ENCODE peak calls at places on chromosomes 4 and X, in nine cellular contexts. J is NCI-H748 treated with DMSO at 0.1 percent for 48 hours; M is GM04504; O is LHCN-M2; U is stimulated activated CD8-positive, alpha-beta memory T cell treated with anti-CD3 and anti-CD28 coated beads, Interleukin-12 subunit alpha, Interleukin-12 subunit beta, amount 100 ng/mL, for 4 hours; B is stimulated activated CD4-positive, alpha-beta T cell treated with anti-CD3 and anti-CD28 coated beads, Interleukin-15, amount 100 ng/mL, for 48 hours; Y is tibial artery; A is breast epithelium; W is kidney epithelial cell. R is an unnamed sample.

GRCh38 chr4:5976431-5976830 is 41.8 kb downstream of the C4orf50 start:
- DNase-seq in J (no peak), M (no peak), O (no peak), U (no peak), B (no peak), Y (peak; percentile 2), A (peak; percentile 35), W (no peak), R (no peak)

GRCh38 chr4:115923152-115923551 is 809.7 kb upstream of the NDST4 start:
- DNase-seq in J (no peak), M (no peak), O (no peak), U (no peak), B (no peak), Y (no peak), A (no peak), W (no peak), R (no peak)

GRCh38 chrX:133068461-133068860 is 28.4 kb downstream of the USP26 start:
- DNase-seq in J (no peak), M (no peak), O (no peak), U (no peak), B (no peak), Y (no peak), A (no peak), W (no peak), R (no peak)

GRCh38 chrX:111376897-111377601 is 34.9 kb downstream of the DCX start:
- DNase-seq in J (peak; percentile 93), M (no peak), O (no peak), U (no peak), B (no peak), Y (no peak), A (no peak), W (no peak), R (no peak)

GRCh38 chrX:12225073-12225472 is 86.8 kb downstream of the FRMPD4 start:
- DNase-seq in J (no peak), M (no peak), O (no peak), U (no peak), B (no peak), Y (no peak), A (no peak), W (no peak), R (no peak)

GRCh38 chr4:1172228-1172851 is at the start of gene SPON2:
- DNase-seq in J (no peak), M (no peak), O (no peak), U (no peak), B (no peak), Y (peak; percentile 54), A (peak; percentile 50), W (no peak), R (no peak)

GRCh38 chrX:139508099-139508498 is 22.4 kb upstream of the F9 start:
- DNase-seq in J (no peak), M (no peak), O (no peak), U (no peak), B (no peak), Y (no peak), A (no peak), W (no peak), R (no peak)

GRCh38 chr4:35695401-35695800 is 548.9 kb downstream of the ARAP2 start:
- DNase-seq in J (no peak), M (no peak), O (no peak), U (no peak), B (no peak), Y (no peak), A (no peak), W (no peak), R (no peak)

GRCh38 chr4:122533841-122534240 is 77.3 kb upstream of the IL2 start:
- DNase-seq in J (no peak), M (no peak), O (no peak), U (no peak), B (no peak), Y (no peak), A (no peak), W (no peak), R (no peak)

GRCh38 chr4:153764611-153765368 is 5.0 kb upstream of the RNF175 start:
- DNase-seq in J (no peak), M (no peak), O (no peak), U (no peak), B (no peak), Y (no peak), A (no peak), W (peak; percentile 32), R (no peak)

GRCh38 chr4:7564242-7564641 is 129.5 kb upstream of the PSAPL1 start:
- DNase-seq in J (no peak), M (no peak), O (no peak), U (no peak), B (no peak), Y (no peak), A (no peak), W (no peak), R (no peak)

GRCh38 chrX:154607370-154607769 is 11.7 kb downstream of the CTAG1B start:
- DNase-seq in J (peak; percentile 39), M (no peak), O (no peak), U (no peak), B (no peak), Y (no peak), A (no peak), W (no peak), R (no peak)

GRCh38 chr4:39636786-39637185 is 1.9 kb downstream of the SMIM14 start:
- DNase-seq in J (no peak), M (no peak), O (peak; percentile 43), U (no peak), B (no peak), Y (no peak), A (no peak), W (no peak), R (no peak)

GRCh38 chr4:80199947-80200346 is 2.6 kb downstream of the PRDM8 start:
- DNase-seq in J (no peak), M (no peak), O (no peak), U (no peak), B (no peak), Y (no peak), A (no peak), W (no peak), R (no peak)

GRCh38 chrX:34778961-34779360 is 121.9 kb upstream of the TMEM47 start:
- DNase-seq in J (no peak), M (peak; percentile 52), O (peak; percentile 78), U (no peak), B (no peak), Y (no peak), A (no peak), W (no peak), R (no peak)

GRCh38 chr4:683982-684571 is 4.9 kb downstream of the SLC49A3 start:
- DNase-seq in J (no peak), M (peak; percentile 42), O (peak; percentile 55), U (no peak), B (no peak), Y (peak; percentile 58), A (no peak), W (no peak), R (peak; percentile 80)

GRCh38 chr4:170522427-170522970 is 432.7 kb upstream of the AADAT start:
- DNase-seq in J (no peak), M (no peak), O (no peak), U (no peak), B (no peak), Y (no peak), A (no peak), W (no peak), R (no peak)

R was measured in midbrain.